ENCODE peak calls at places on chromosomes 16 and 17, in eight cellular contexts. U, S, W, R, J, L, K and T are unnamed samples.
A peak's percentile ranks its signal among the peaks of the same experiment; 100 is the strongest.

GRCh38 chr16:88807142-88807625 is 3.6 kb downstream of the CDT1 start:
- DNase-seq in U (no peak), S (no peak), W (no peak), R (no peak), J (peak; percentile 33), L (no peak), K (no peak), T (no peak)

GRCh38 chr17:61398721-61399130 is 917 bp upstream of the TBX2 start:
- DNase-seq in U (no peak), S (no peak), W (no peak), R (no peak), J (no peak), L (no peak), K (no peak), T (no peak)

GRCh38 chr17:17484451-17484899 is 7.7 kb downstream of the MED9 start:
- DNase-seq in U (no peak), S (no peak), W (no peak), R (no peak), J (no peak), L (no peak), K (no peak), T (no peak)

GRCh38 chr16:70778901-70779309 is 22.1 kb downstream of the VAC14 start:
- DNase-seq in U (no peak), S (peak; percentile 63), W (peak; percentile 77), R (peak; percentile 88), J (no peak), L (peak; percentile 66), K (peak; percentile 35), T (peak; percentile 67)

GRCh38 chr17:42673885-42674754 is 2.7 kb downstream of the PLEKHH3 start:
- DNase-seq in U (no peak), S (peak; percentile 82), W (peak; percentile 61), R (peak; percentile 31), J (no peak), L (peak; percentile 81), K (peak; percentile 19), T (peak; percentile 31)

GRCh38 chr17:31686495-31686894 is 172.5 kb downstream of the COPRS start:
- DNase-seq in U (no peak), S (no peak), W (no peak), R (no peak), J (no peak), L (no peak), K (no peak), T (no peak)

GRCh38 chr17:34562387-34562786 is 17.0 kb upstream of the TMEM132E start:
- DNase-seq in U (no peak), S (no peak), W (no peak), R (no peak), J (no peak), L (peak; percentile 45), K (no peak), T (no peak)

GRCh38 chr17:8153957-8154607 is 1.9 kb upstream of the PER1 start:
- DNase-seq in U (peak; percentile 99), S (peak; percentile 100), W (peak; percentile 92), R (peak; percentile 97), J (peak; percentile 88), L (peak; percentile 81), K (peak; percentile 100), T (peak; percentile 96)

GRCh38 chr16:81035975-81036750 is 521 bp downstream of the ATMIN start:
- DNase-seq in U (peak; percentile 65), S (peak; percentile 12), W (peak; percentile 55), R (peak; percentile 23), J (no peak), L (peak; percentile 80), K (peak; percentile 7), T (no peak)

GRCh38 chr17:40864661-40865380 is 2.2 kb downstream of the KRT12 start:
- DNase-seq in U (no peak), S (no peak), W (no peak), R (no peak), J (no peak), L (no peak), K (no peak), T (no peak)

GRCh38 chr17:1390422-1391367 is 9.3 kb downstream of the YWHAE start:
- DNase-seq in U (no peak), S (peak; percentile 46), W (peak; percentile 77), R (peak; percentile 29), J (no peak), L (no peak), K (no peak), T (peak; percentile 23)

GRCh38 chr17:58330997-58331814 is 2.6 kb upstream of the TSPOAP1 start:
- DNase-seq in U (peak; percentile 77), S (no peak), W (no peak), R (no peak), J (peak; percentile 77), L (peak; percentile 20), K (no peak), T (no peak)

GRCh38 chr17:77189148-77189547 is 48.4 kb downstream of the SEC14L1 start:
- DNase-seq in U (no peak), S (no peak), W (no peak), R (no peak), J (no peak), L (no peak), K (no peak), T (no peak)

GRCh38 chr17:71339219-71339618 is 781.6 kb upstream of the SOX9 start:
- DNase-seq in U (no peak), S (no peak), W (no peak), R (no peak), J (no peak), L (no peak), K (no peak), T (no peak)

GRCh38 chr17:37327341-37328090 is 48.3 kb upstream of the C17orf78 start:
- DNase-seq in U (no peak), S (no peak), W (no peak), R (peak; percentile 9), J (no peak), L (no peak), K (no peak), T (peak; percentile 96)

GRCh38 chr16:23330161-23330560 is 28.1 kb downstream of the SCNN1B start:
- DNase-seq in U (no peak), S (no peak), W (no peak), R (no peak), J (no peak), L (no peak), K (no peak), T (no peak)

GRCh38 chr17:19470529-19471261 is 59.7 kb downstream of the RNF112 start:
- DNase-seq in U (peak; percentile 53), S (peak; percentile 46), W (no peak), R (no peak), J (no peak), L (no peak), K (peak; percentile 14), T (no peak)

GRCh38 chr16:48232459-48233040 is 11.6 kb upstream of the LONP2 start:
- DNase-seq in U (no peak), S (no peak), W (no peak), R (peak; percentile 25), J (no peak), L (no peak), K (no peak), T (no peak)

GRCh38 chr16:51408357-51408756 is 257.3 kb upstream of the SALL1 start:
- DNase-seq in U (no peak), S (no peak), W (no peak), R (peak; percentile 79), J (no peak), L (no peak), K (no peak), T (peak; percentile 64)

GRCh38 chr17:36675250-36675649 is 73.9 kb downstream of the MRM1 start:
- DNase-seq in U (no peak), S (no peak), W (no peak), R (no peak), J (no peak), L (no peak), K (no peak), T (no peak)

GRCh38 chr16:65392831-65393565 is 271.1 kb upstream of the CDH11 start:
- DNase-seq in U (peak; percentile 44), S (no peak), W (no peak), R (peak; percentile 50), J (no peak), L (no peak), K (no peak), T (peak; percentile 69)

GRCh38 chr17:10151667-10152496 is 46.5 kb downstream of the GAS7 start:
- DNase-seq in U (peak; percentile 55), S (peak; percentile 35), W (no peak), R (no peak), J (no peak), L (no peak), K (no peak), T (peak; percentile 18)
- H3K27ac ChIP-seq in U (peak overlapping the region; percentile 43), S (no peak overlapping the region), W (no peak overlapping the region), R (no peak overlapping the region), J (no peak overlapping the region), L (no peak overlapping the region), K (no peak overlapping the region), T (no peak overlapping the region)

GRCh38 chr16:68992521-68992920 is 112.9 kb upstream of the HAS3 start:
- DNase-seq in U (no peak), S (no peak), W (no peak), R (peak; percentile 71), J (no peak), L (no peak), K (no peak), T (peak; percentile 77)
- H3K27ac ChIP-seq in U (no peak overlapping the region), S (no peak overlapping the region), W (no peak overlapping the region), R (peak overlapping the region; percentile 92), J (no peak overlapping the region), L (peak overlapping the region; percentile 91), K (no peak overlapping the region), T (peak overlapping the region; percentile 79)

GRCh38 chr17:47315451-47316266 is 8.1 kb upstream of the EFCAB13 start:
- DNase-seq in U (no peak), S (peak; percentile 33), W (peak; percentile 73), R (peak; percentile 81), J (no peak), L (peak; percentile 80), K (peak; percentile 28), T (peak; percentile 85)
- H3K27ac ChIP-seq in U (no peak overlapping the region), S (no peak overlapping the region), W (no peak overlapping the region), R (no peak overlapping the region), J (no peak overlapping the region), L (peak overlapping the region; percentile 67), K (no peak overlapping the region), T (peak overlapping the region; percentile 82)

GRCh38 chr16:57619133-57619605 is 9.3 kb upstream of the ADGRG1 start:
- DNase-seq in U (no peak), S (no peak), W (no peak), R (no peak), J (peak; percentile 6), L (no peak), K (no peak), T (no peak)

GRCh38 chr16:57621521-57622268 is 6.7 kb upstream of the ADGRG1 start:
- DNase-seq in U (peak; percentile 46), S (no peak), W (no peak), R (peak; percentile 74), J (no peak), L (no peak), K (peak; percentile 55), T (no peak)

GRCh38 chr16:57619606-57620315 is 8.7 kb upstream of the ADGRG1 start:
- DNase-seq in U (peak; percentile 66), S (no peak), W (no peak), R (peak; percentile 91), J (peak; percentile 17), L (no peak), K (peak; percentile 92), T (no peak)

GRCh38 chr16:57622361-57623250 is 5.8 kb upstream of the ADGRG1 start:
- DNase-seq in U (peak; percentile 40), S (no peak), W (no peak), R (no peak), J (no peak), L (no peak), K (no peak), T (no peak)

GRCh38 chr16:57620316-57621231 is 7.9 kb upstream of the ADGRG1 start:
- DNase-seq in U (peak; percentile 76), S (no peak), W (no peak), R (peak; percentile 71), J (peak; percentile 6), L (no peak), K (peak; percentile 86), T (no peak)
- H3K27ac ChIP-seq in U (peak overlapping the region; percentile 60), S (no peak overlapping the region), W (no peak overlapping the region), R (peak overlapping the region; percentile 73), J (no peak overlapping the region), L (no peak overlapping the region), K (peak overlapping the region; percentile 87), T (no peak overlapping the region)